ENCODE peak calls at places on chromosomes 7 and 10, in nine cellular contexts. One of them, this sample, is unnamed.

GRCh38 chr7:133705596-133705995 is 421.5 kb upstream of the LRGUK start:
- DNase-seq in M059J: peak
- DNase-seq in heart left ventricle: no peak
- DNase-seq in fibroblast of mammary gland: peak
- DNase-seq in GM23248: peak
- DNase-seq in effector CD4-positive, alpha-beta T cell: no peak
- DNase-seq in fibroblast of gingiva: no peak
- DNase-seq in COR-L47: no peak
- DNase-seq in kidney epithelial cell: peak
- DNase-seq in this sample: no peak

GRCh38 chr10:97230146-97230545 is 44.4 kb upstream of the SLIT1 start:
- DNase-seq in M059J: no peak
- DNase-seq in heart left ventricle: no peak
- DNase-seq in fibroblast of mammary gland: peak
- DNase-seq in GM23248: peak
- DNase-seq in effector CD4-positive, alpha-beta T cell: no peak
- DNase-seq in fibroblast of gingiva: no peak
- DNase-seq in COR-L47: no peak
- DNase-seq in kidney epithelial cell: no peak
- DNase-seq in this sample: no peak

GRCh38 chr10:24681476-24682088 is 42.1 kb downstream of the ARHGAP21 start:
- DNase-seq in M059J: no peak
- DNase-seq in heart left ventricle: no peak
- DNase-seq in fibroblast of mammary gland: no peak
- DNase-seq in GM23248: no peak
- DNase-seq in effector CD4-positive, alpha-beta T cell: no peak
- DNase-seq in fibroblast of gingiva: no peak
- DNase-seq in COR-L47: no peak
- DNase-seq in kidney epithelial cell: no peak
- DNase-seq in this sample: no peak

GRCh38 chr10:104492349-104492940 is 138.8 kb downstream of the CFAP58 start:
- DNase-seq in M059J: peak
- DNase-seq in heart left ventricle: peak
- DNase-seq in fibroblast of mammary gland: no peak
- DNase-seq in GM23248: peak
- DNase-seq in effector CD4-positive, alpha-beta T cell: no peak
- DNase-seq in fibroblast of gingiva: no peak
- DNase-seq in COR-L47: no peak
- DNase-seq in kidney epithelial cell: no peak
- DNase-seq in this sample: no peak

GRCh38 chr10:96740579-96741281 is 20.4 kb upstream of the PIK3AP1 start:
- DNase-seq in M059J: no peak
- DNase-seq in heart left ventricle: peak
- DNase-seq in fibroblast of mammary gland: no peak
- DNase-seq in GM23248: no peak
- DNase-seq in effector CD4-positive, alpha-beta T cell: no peak
- DNase-seq in fibroblast of gingiva: no peak
- DNase-seq in COR-L47: no peak
- DNase-seq in kidney epithelial cell: no peak
- DNase-seq in this sample: peak

GRCh38 chr10:44628921-44629320 is 244.0 kb upstream of the CXCL12 start:
- DNase-seq in M059J: peak
- DNase-seq in heart left ventricle: no peak
- DNase-seq in fibroblast of mammary gland: peak
- DNase-seq in GM23248: peak
- DNase-seq in effector CD4-positive, alpha-beta T cell: no peak
- DNase-seq in fibroblast of gingiva: peak
- DNase-seq in COR-L47: no peak
- DNase-seq in kidney epithelial cell: peak
- DNase-seq in this sample: no peak

GRCh38 chr10:42583828-42584227 is 54.5 kb downstream of the ZNF33B start:
- DNase-seq in M059J: no peak
- DNase-seq in heart left ventricle: no peak
- DNase-seq in fibroblast of mammary gland: no peak
- DNase-seq in GM23248: no peak
- DNase-seq in effector CD4-positive, alpha-beta T cell: no peak
- DNase-seq in fibroblast of gingiva: no peak
- DNase-seq in COR-L47: no peak
- DNase-seq in kidney epithelial cell: no peak
- DNase-seq in this sample: no peak

GRCh38 chr7:41134242-41134872 is 568.5 kb downstream of the INHBA start:
- DNase-seq in M059J: peak
- DNase-seq in heart left ventricle: no peak
- DNase-seq in fibroblast of mammary gland: peak
- DNase-seq in GM23248: peak
- DNase-seq in effector CD4-positive, alpha-beta T cell: no peak
- DNase-seq in fibroblast of gingiva: no peak
- DNase-seq in COR-L47: no peak
- DNase-seq in kidney epithelial cell: peak
- DNase-seq in this sample: no peak

GRCh38 chr7:45108863-45109262 is 2.6 kb downstream of the TBRG4 start:
- DNase-seq in M059J: no peak
- DNase-seq in heart left ventricle: no peak
- DNase-seq in fibroblast of mammary gland: no peak
- DNase-seq in GM23248: no peak
- DNase-seq in effector CD4-positive, alpha-beta T cell: no peak
- DNase-seq in fibroblast of gingiva: no peak
- DNase-seq in COR-L47: no peak
- DNase-seq in kidney epithelial cell: no peak
- DNase-seq in this sample: no peak

GRCh38 chr7:11650030-11650429 is 182.0 kb downstream of the THSD7A start:
- DNase-seq in M059J: peak
- DNase-seq in heart left ventricle: no peak
- DNase-seq in fibroblast of mammary gland: peak
- DNase-seq in GM23248: peak
- DNase-seq in effector CD4-positive, alpha-beta T cell: no peak
- DNase-seq in fibroblast of gingiva: peak
- DNase-seq in COR-L47: no peak
- DNase-seq in kidney epithelial cell: no peak
- DNase-seq in this sample: no peak

This sample was measured in CD14-positive monocyte.